ENCODE peak calls at places on chromosomes 7 and 10, in seven cellular contexts. U is cardiac muscle cell, M is IMR-90, R is upper lobe of right lung, D is iPS DF 6.9, G is pancreas, I is SJCRH30. B is an unnamed sample.

GRCh38 chr10:51092402-51092801 is 18.1 kb downstream of the PRKG1 start:
- DNase-seq in U (no peak), M (peak; percentile 67), R (no peak), D (no peak), G (peak; percentile 68), I (no peak), B (peak; percentile 55)

GRCh38 chr7:149625339-149625946 is 127.8 kb upstream of the ZNF746 start:
- DNase-seq in U (peak; percentile 78), M (peak; percentile 54), R (peak; percentile 81), D (no peak), G (peak; percentile 58), I (peak; percentile 67), B (peak; percentile 31)

GRCh38 chr7:108196004-108196403 is 65.8 kb upstream of the LAMB4 start:
- DNase-seq in U (no peak), M (no peak), R (no peak), D (no peak), G (no peak), I (no peak), B (no peak)

GRCh38 chr7:30327813-30328212 is 43.4 kb downstream of the ZNRF2 start:
- DNase-seq in U (no peak), M (peak; percentile 70), R (no peak), D (no peak), G (no peak), I (no peak), B (no peak)

GRCh38 chr7:155709453-155709852 is 65.0 kb downstream of the RBM33 start:
- DNase-seq in U (no peak), M (no peak), R (no peak), D (no peak), G (no peak), I (no peak), B (no peak)

GRCh38 chr7:64733550-64734240 is 60.5 kb upstream of the ZNF138 start:
- DNase-seq in U (no peak), M (no peak), R (no peak), D (no peak), G (no peak), I (no peak), B (no peak)

GRCh38 chr10:124025152-124025551 is 68.2 kb downstream of the CHST15 start:
- DNase-seq in U (no peak), M (no peak), R (no peak), D (no peak), G (no peak), I (no peak), B (no peak)

GRCh38 chr7:126483972-126484371 is 768.8 kb downstream of the GRM8 start:
- DNase-seq in U (no peak), M (no peak), R (no peak), D (no peak), G (no peak), I (peak; percentile 87), B (no peak)

GRCh38 chr10:99945286-99945685 is 64.5 kb downstream of the DNMBP start:
- DNase-seq in U (peak; percentile 3), M (peak; percentile 93), R (no peak), D (no peak), G (peak; percentile 73), I (no peak), B (no peak)

GRCh38 chr10:27383595-27384542 is 120.2 kb upstream of the RAB18 start:
- DNase-seq in U (no peak), M (peak; percentile 6), R (no peak), D (no peak), G (no peak), I (no peak), B (no peak)

GRCh38 chr7:21454906-21455305 is 27.0 kb downstream of the SP4 start:
- DNase-seq in U (no peak), M (no peak), R (no peak), D (no peak), G (no peak), I (no peak), B (no peak)

DNA sequence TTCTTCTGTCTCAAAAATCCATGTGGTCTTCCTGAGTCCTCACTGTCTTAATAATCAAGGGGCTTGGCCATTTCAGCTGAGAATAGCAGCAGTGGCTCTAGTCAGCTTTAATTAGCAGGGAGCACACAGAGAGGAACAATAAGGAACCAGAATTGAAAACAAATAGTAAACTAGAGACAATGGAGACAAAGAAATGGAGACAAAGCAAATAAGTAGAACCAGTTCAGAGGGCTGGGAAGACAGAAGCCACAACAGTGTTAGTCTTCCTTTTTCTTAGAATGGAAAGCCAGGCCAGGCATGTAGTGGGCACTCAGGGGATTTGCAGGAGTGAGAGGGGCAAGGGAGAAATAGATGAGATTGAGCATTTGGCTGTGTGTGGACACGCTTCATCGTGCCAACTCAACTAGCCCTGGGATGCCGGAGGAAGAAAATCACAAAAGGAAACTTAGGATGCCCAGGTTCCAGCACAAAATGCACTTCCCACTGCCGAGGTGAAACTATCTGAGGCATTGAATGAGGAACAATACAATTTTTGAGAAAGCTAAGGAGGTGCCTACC is 94.0 kb downstream of the CHN2 start:
- DNase-seq in U (no peak), M (no peak), R (no peak), D (no peak), G (no peak), I (no peak), B (no peak)
- H3K4me3 ChIP-seq in U (no peak overlapping the region), M (no peak overlapping the region), R (no peak overlapping the region), D (no peak overlapping the region), G (no peak overlapping the region), I (no peak overlapping the region), B (no peak overlapping the region)

GRCh38 chr10:125144209-125144608 is 16.2 kb downstream of the CTBP2 start:
- DNase-seq in U (no peak), M (no peak), R (no peak), D (no peak), G (no peak), I (no peak), B (no peak)

GRCh38 chr10:125146791-125147604 is 13.4 kb downstream of the CTBP2 start:
- DNase-seq in U (no peak), M (peak; percentile 65), R (no peak), D (no peak), G (peak; percentile 50), I (no peak), B (no peak)

GRCh38 chr10:125145636-125146035 is 14.7 kb downstream of the CTBP2 start:
- DNase-seq in U (no peak), M (no peak), R (no peak), D (no peak), G (no peak), I (no peak), B (no peak)

GRCh38 chr10:125142946-125143345 is 17.4 kb downstream of the CTBP2 start:
- DNase-seq in U (no peak), M (no peak), R (no peak), D (no peak), G (no peak), I (no peak), B (no peak)

DNA sequence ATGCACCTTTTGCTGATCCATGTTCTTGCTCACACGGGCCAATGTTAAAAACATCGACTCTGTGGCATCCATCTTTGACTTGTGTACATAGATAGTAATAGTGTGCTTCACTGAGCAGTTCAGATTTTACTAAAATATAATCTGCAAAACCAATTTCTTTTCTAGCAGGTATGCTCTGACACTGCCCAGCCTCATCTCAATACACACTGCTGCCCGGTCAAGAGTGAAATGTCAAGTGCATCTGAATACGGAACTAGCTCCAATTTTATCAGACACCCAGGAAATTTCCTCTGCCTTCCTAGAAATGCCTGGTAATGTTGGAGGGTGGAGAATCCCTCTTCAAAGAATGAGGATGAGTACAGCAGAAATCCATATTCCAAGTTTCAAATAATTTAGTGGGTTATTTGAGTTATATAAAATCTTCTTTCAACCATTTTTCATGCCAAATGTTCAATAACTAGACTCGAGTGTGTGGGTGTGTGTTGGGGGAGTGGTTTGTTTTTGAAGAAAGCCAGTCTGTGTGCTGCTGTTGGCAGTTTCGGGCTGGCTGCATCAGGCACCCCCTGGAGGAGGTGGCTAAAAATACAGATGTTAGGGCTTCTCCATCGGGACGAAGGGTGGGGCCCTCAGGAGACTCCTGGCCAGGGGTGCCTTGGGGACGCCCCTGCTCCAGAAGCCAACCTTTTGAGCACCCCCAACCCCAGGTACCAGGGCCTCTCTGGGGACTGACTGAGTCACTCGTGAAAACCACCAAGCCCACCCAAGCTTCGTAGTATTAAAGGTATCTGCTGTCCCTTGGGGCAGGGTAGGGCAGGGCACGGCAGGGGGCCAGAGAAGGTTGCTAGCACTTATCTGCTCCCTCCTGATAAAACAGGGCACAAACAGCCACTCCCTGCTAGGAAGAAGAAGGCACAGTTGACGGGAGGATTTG is 15.4 kb downstream of the CTBP2 start:
- DNase-seq in U (no peak), M (peak; percentile 57), R (no peak), D (no peak), G (no peak), I (peak; percentile 22), B (no peak)
- H3K4me1 ChIP-seq in U (peaks cover 30% of the 10 kb centered on the region), M (peaks cover 38% of the 10 kb centered on the region), R (peaks cover 56% of the 10 kb centered on the region), D (peaks cover 20% of the 10 kb centered on the region), G (peaks cover 61% of the 10 kb centered on the region), I (peaks cover 35% of the 10 kb centered on the region), B (peaks cover 35% of the 10 kb centered on the region)

DNA sequence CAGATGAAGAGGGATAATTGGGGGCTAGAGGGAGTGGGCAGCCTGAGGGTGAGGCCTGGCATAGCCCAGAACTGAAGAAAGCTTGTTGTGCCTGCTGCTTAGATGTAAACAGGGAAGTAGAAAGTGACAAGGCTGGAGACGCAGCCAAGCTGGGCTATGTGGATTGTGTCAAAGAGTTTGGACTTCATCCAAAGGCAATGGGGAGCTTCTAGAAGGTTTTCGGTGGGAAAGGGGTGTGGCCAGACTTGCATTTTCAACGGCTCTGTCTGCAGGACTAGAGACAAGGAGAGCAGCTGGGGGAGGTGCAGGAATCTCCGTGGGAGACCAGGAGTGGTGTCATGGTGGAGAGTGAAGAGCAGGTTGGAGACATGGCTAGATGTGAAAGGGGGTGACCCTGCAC is 48.8 kb downstream of the GOLGA7B start:
- DNase-seq in U (no peak), M (no peak), R (no peak), D (no peak), G (no peak), I (no peak), B (no peak)
- H3K4me3 ChIP-seq in U (no peak overlapping the region), M (no peak overlapping the region), R (no peak overlapping the region), D (no peak overlapping the region), G (no peak overlapping the region), I (no peak overlapping the region), B (no peak overlapping the region)

GRCh38 chr10:6067457-6067856 is 5.3 kb upstream of the IL2RA start:
- DNase-seq in U (no peak), M (no peak), R (no peak), D (no peak), G (no peak), I (no peak), B (no peak)

GRCh38 chr10:6068006-6068405 is 5.8 kb upstream of the IL2RA start:
- DNase-seq in U (no peak), M (no peak), R (no peak), D (no peak), G (no peak), I (no peak), B (no peak)

GRCh38 chr10:6069101-6069931 is 7.1 kb upstream of the IL2RA start:
- DNase-seq in U (no peak), M (no peak), R (no peak), D (no peak), G (no peak), I (no peak), B (no peak)

GRCh38 chr10:6070647-6071046 is 8.5 kb upstream of the IL2RA start:
- DNase-seq in U (no peak), M (no peak), R (no peak), D (no peak), G (no peak), I (no peak), B (no peak)

DNA sequence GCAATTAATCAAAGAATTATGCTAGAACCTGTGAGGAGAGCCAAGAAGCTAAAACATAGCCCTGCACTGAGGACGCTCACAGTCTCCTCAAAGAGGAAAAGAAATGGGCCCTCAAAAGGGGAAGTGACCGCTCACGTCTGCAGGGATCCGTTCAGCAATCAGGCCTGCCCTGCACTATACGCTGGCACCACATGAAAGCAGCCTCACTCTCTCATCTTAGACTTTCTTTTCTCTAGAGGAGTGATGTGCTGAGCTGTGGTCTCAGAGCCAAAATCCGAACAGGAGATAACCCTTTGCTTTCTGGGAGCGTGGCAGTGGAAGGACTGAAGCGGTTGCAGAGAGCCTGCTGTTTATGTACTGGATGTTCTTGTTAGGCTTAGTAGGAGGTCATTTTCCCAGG is 6.3 kb upstream of the IL2RA start:
- DNase-seq in U (no peak), M (no peak), R (no peak), D (no peak), G (no peak), I (no peak), B (no peak)
- H3K4me1 ChIP-seq in U (no peaks in the 10 kb centered on the region), M (no peaks in the 10 kb centered on the region), R (peaks cover 53% of the 10 kb centered on the region), D (no peaks in the 10 kb centered on the region), G (no peaks in the 10 kb centered on the region), I (no peaks in the 10 kb centered on the region), B (peaks cover 5% of the 10 kb centered on the region)